ENCODE peak calls at places on chromosomes 2 and 18, in six cellular contexts. M, T, J, E, L and V are unnamed samples.

GRCh38 chr2:127308586-127309138 is 14.7 kb upstream of the ERCC3 start:
- DNase-seq in J (no peak), L (no peak), T (no peak), M (no peak), E (no peak), V (no peak)

GRCh38 chr2:181198188-181198864 is 217.9 kb downstream of the UBE2E3 start:
- DNase-seq in L (no peak), E (no peak), J (no peak), T (no peak), M (no peak), V (no peak)

GRCh38 chr2:143505542-143505941 is 376.3 kb downstream of the ARHGAP15 start:
- DNase-seq in M (no peak), E (no peak), T (no peak), J (no peak), L (no peak), V (no peak)

GRCh38 chr2:24559714-24560113 is 68.7 kb downstream of the NCOA1 start:
- DNase-seq in L (no peak), E (no peak), T (no peak), M (no peak), J (no peak), V (no peak)

GRCh38 chr2:54570925-54571694 is 115.0 kb downstream of the SPTBN1 start:
- DNase-seq in M (peak; percentile 75), T (no peak), E (peak; percentile 79), J (no peak), L (peak; percentile 98), V (no peak)

GRCh38 chr2:241363316-241363879 is 7.3 kb downstream of the FARP2 start:
- DNase-seq in T (no peak), J (no peak), L (no peak), M (no peak), E (no peak), V (no peak)

GRCh38 chr2:239660390-239661228 is 259.8 kb upstream of the HDAC4 start:
- DNase-seq in M (no peak), E (no peak), L (no peak), J (no peak), T (no peak), V (no peak)

GRCh38 chr2:182381225-182381624 is 45.6 kb downstream of the PDE1A start:
- DNase-seq in T (no peak), M (no peak), L (no peak), E (no peak), J (no peak), V (no peak)

GRCh38 chr18:58117685-58118403 is 73.8 kb downstream of the NEDD4L start:
- DNase-seq in T (no peak), L (no peak), E (peak; percentile 69), J (no peak), M (peak; percentile 73), V (no peak)

DNA sequence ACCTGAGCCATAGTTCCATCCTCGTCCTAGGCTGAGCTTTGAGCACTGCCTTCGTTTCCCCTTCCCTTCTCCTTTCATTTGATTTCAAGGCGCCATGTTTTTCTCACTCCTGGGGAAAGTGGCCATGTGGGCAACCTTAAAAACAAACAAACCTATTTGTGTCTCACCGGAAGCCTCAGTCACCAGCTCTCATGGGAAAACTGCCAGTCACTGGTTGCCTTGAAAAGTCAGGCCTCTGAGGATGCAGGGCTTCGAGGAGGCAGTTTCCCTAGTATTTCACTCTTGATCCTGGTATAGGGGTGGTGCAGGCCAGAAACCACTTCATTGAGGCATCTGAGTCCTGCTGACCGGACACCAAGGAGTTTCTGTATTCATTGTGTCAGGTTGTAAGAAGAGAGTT is 59.2 kb upstream of the TRIB2 start:
- DNase-seq in L (no peak), E (no peak), M (no peak), T (no peak), J (no peak), V (no peak)
- TF ChIP-seq POLR2AphosphoS5 in L (no peak), E (no peak), M (no peak), T (no peak), J (no peak), V (no peak)

GRCh38 chr18:62713651-62714247 is 1.6 kb upstream of the PHLPP1 start:
- DNase-seq in E (no peak), L (no peak), M (no peak), T (no peak), J (no peak), V (no peak)

GRCh38 chr18:62715829-62716678 is 713 bp downstream of the PHLPP1 start:
- DNase-seq in J (peak; percentile 73), L (no peak), M (peak; percentile 43), E (no peak), T (peak; percentile 48), V (peak; percentile 53)

GRCh38 chr18:62716679-62717058 is 1.3 kb downstream of the PHLPP1 start:
- DNase-seq in M (peak; percentile 32), E (no peak), J (peak; percentile 73), T (peak; percentile 48), L (no peak), V (peak; percentile 54)

GRCh38 chr18:62714671-62715438 is 486 bp upstream of the PHLPP1 start:
- DNase-seq in J (peak; percentile 95), M (peak; percentile 94), L (peak; percentile 93), T (peak; percentile 73), E (peak; percentile 98), V (peak; percentile 78)

GRCh38 chr18:62715439-62715792 is at the start of gene PHLPP1:
- DNase-seq in L (no peak), T (peak; percentile 47), M (no peak), E (no peak), J (no peak), V (peak; percentile 50)
- TF ChIP-seq POLR2A in L (peak; percentile 57), T (no peak), M (peak; percentile 28), E (peak; percentile 75), J (peak; percentile 64), V (peak; percentile 8)

DNA sequence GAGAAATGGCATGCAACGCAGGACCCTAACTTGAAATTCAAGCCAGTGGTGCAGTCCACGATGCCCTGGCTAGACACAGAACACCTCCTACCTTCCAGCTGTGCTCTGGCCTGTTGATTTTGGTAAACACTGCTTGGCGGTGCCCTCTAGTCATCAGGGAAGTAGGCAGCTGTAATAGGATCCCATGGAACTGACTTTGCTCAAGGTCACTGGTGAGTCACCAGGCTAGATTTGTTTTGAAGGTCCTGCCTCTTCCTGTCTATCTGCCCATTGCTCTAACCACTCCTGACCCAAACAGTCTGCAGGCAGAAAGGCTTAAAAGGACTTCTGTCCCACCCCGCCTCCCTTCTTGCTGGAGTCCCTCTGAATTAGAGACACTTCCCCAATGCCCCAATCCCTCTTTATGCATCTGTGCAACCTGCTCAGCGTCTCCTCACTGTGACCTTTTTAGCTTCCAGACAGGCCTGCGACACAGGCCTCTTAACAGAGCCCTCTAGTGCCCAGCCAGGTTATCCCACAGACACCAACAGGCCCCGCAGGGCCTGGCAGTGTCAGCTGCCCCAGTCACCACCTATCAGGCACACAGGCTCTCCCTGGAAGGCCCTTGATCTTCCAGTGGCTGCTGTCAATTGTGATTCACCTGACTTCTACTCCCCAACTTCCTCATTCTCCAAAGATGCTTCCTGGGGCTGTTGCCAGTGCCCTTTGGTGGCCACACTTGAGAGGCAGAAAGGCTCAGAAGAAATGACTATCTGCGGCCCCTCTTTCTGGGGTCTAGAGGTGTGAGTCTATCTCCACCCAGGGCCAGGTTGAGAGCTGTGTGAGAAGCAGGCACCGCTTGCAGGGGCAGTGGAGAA is 5.2 kb downstream of the TMEM127 start:
- DNase-seq in L (no peak), J (peak; percentile 57), E (peak; percentile 100), M (peak; percentile 74), T (no peak), V (peak; percentile 46)
- TF ChIP-seq TAF1 in L (no peak), J (no peak), E (peak; percentile 6), M (no peak), T (no peak), V (no peak)

GRCh38 chr2:111908578-111908977 is 10.2 kb downstream of the MERTK start:
- DNase-seq in L (no peak), M (no peak), T (no peak), J (no peak), E (no peak), V (no peak)
- TF ChIP-seq POLR2AphosphoS5 in L (no peak), M (no peak), T (no peak), J (no peak), E (no peak), V (no peak)